ENCODE peak calls at places on chromosomes 3 and 15, in four cellular contexts. N, F, B and C are unnamed samples.

GRCh38 chr15:79896131-79896633 is 632 bp downstream of the MTHFS start:
- DNase-seq in N (no peak), F (no peak), B (peak; percentile 31), C (no peak)

GRCh38 chr3:2958553-2958952 is 151.6 kb downstream of the IL5RA start:
- DNase-seq in B (no peak), F (no peak), N (no peak), C (no peak)

GRCh38 chr3:49357466-49358216 is 512 bp downstream of the GPX1 start:
- DNase-seq in F (no peak), N (peak; percentile 87), B (peak; percentile 96), C (no peak)

GRCh38 chr3:144031938-144032337 is 60.3 kb downstream of the DIPK2A start:
- DNase-seq in F (no peak), N (no peak), B (peak; percentile 43), C (no peak)

GRCh38 chr15:49135893-49136292 is 19.5 kb downstream of the COPS2 start:
- DNase-seq in N (no peak), F (no peak), B (peak; percentile 85), C (no peak)

GRCh38 chr3:114378760-114379159 is 84.9 kb downstream of the TIGIT start:
- DNase-seq in F (no peak), N (no peak), B (no peak), C (peak; percentile 3)

GRCh38 chr15:67199881-67200763 is 54.3 kb downstream of the AAGAB start:
- DNase-seq in F (no peak), B (peak; percentile 82), N (no peak), C (no peak)

GRCh38 chr15:73344051-73344450 is 24.7 kb downstream of the HCN4 start:
- DNase-seq in F (no peak), B (peak; percentile 38), N (peak; percentile 39), C (no peak)

GRCh38 chr3:150183619-150184425 is 213.1 kb upstream of the PFN2 start:
- DNase-seq in F (peak; percentile 36), N (peak; percentile 81), B (peak; percentile 92), C (no peak)

GRCh38 chr3:49711489-49711888 is 8.0 kb downstream of the AMIGO3 start:
- DNase-seq in B (no peak), N (peak; percentile 24), F (no peak), C (no peak)

GRCh38 chr15:94229591-94230365 is 1.6 kb upstream of the MCTP2 start:
- DNase-seq in B (no peak), N (no peak), F (no peak), C (peak; percentile 49)

GRCh38 chr3:186241910-186242821 is 119.9 kb downstream of the DGKG start:
- DNase-seq in F (peak; percentile 26), N (peak; percentile 85), B (peak; percentile 39), C (no peak)

GRCh38 chr3:173745952-173746682 is 348.6 kb downstream of the NLGN1 start:
- DNase-seq in B (peak; percentile 78), F (no peak), N (no peak), C (no peak)

GRCh38 chr15:40081691-40082194 is 26.9 kb downstream of the BMF start:
- DNase-seq in N (no peak), F (no peak), B (peak; percentile 80), C (no peak)

GRCh38 chr3:171871392-171872274 is 28.5 kb downstream of the TMEM212 start:
- DNase-seq in F (no peak), N (no peak), B (peak; percentile 51), C (no peak)

GRCh38 chr15:64808785-64809453 is 16.5 kb downstream of the PIF1 start:
- DNase-seq in F (no peak), N (no peak), B (no peak), C (no peak)

GRCh38 chr3:145017959-145018358 is 1046.3 kb downstream of the DIPK2A start:
- DNase-seq in F (no peak), N (no peak), B (no peak), C (no peak)

GRCh38 chr15:74505837-74506514 is 35.0 kb upstream of the ARID3B start:
- DNase-seq in N (no peak), F (no peak), B (peak; percentile 67), C (no peak)

GRCh38 chr3:52925405-52926313 is 28.3 kb upstream of the STIMATE start:
- DNase-seq in F (no peak), N (no peak), B (no peak), C (no peak)

GRCh38 chr3:65979152-65979551 is 59.6 kb downstream of the MAGI1 start:
- DNase-seq in B (peak; percentile 88), F (no peak), N (no peak), C (no peak)

GRCh38 chr3:38226273-38226672 is 39.3 kb upstream of the SLC22A13 start:
- DNase-seq in F (no peak), B (peak; percentile 81), N (no peak), C (no peak)